ENCODE peak calls at places on chromosomes 5 and 9, in four cellular contexts. W is activated T-cell treated with anti-CD3 and anti-CD28 coated beads, Interleukin-2, amount 50 U/mL, for 48 hours; B is cardiac muscle cell; P is fibroblast of mammary gland. V is an unnamed sample.

GRCh38 chr5:164345173-164345572 is 839.8 kb downstream of the MAT2B start:
- DNase-seq in W (no peak), P (peak; percentile 49), B (peak; percentile 64), V (no peak)

GRCh38 chr5:157778121-157778805 is 34.8 kb downstream of the LSM11 start:
- DNase-seq in W (no peak), B (peak; percentile 57), P (peak; percentile 76), V (no peak)

GRCh38 chr9:2043243-2043642 is 28.1 kb downstream of the SMARCA2 start:
- DNase-seq in B (no peak), W (no peak), P (no peak), V (no peak)

GRCh38 chr9:110206388-110206787 is 1.6 kb downstream of the C9orf152 start:
- DNase-seq in B (no peak), P (no peak), W (no peak), V (no peak)

GRCh38 chr9:111937781-111938426 is 41.3 kb downstream of the UGCG start:
- DNase-seq in B (peak; percentile 79), P (peak; percentile 81), W (peak; percentile 77), V (no peak)

GRCh38 chr9:35164711-35165110 is 2.9 kb downstream of the UNC13B start:
- DNase-seq in B (peak; percentile 65), P (peak; percentile 34), W (no peak), V (no peak)

GRCh38 chr5:6365142-6365976 is 13.0 kb downstream of the MED10 start:
- DNase-seq in W (no peak), B (peak; percentile 4), P (peak; percentile 77), V (no peak)

GRCh38 chr9:89177021-89177400 is 1.6 kb downstream of the SHC3 start:
- DNase-seq in W (no peak), P (peak; percentile 47), B (peak; percentile 70), V (no peak)

GRCh38 chr9:35816708-35817107 is 1.9 kb upstream of the HINT2 start:
- DNase-seq in P (no peak), B (no peak), W (no peak), V (no peak)

GRCh38 chr9:128201441-128202369 is 1.5 kb upstream of the DNM1 start:
- DNase-seq in P (peak; percentile 77), B (no peak), W (no peak), V (no peak)

GRCh38 chr5:179367491-179367890 is 22.2 kb upstream of the ADAMTS2 start:
- DNase-seq in P (no peak), B (no peak), W (no peak), V (no peak)

GRCh38 chr9:87286506-87286905 is 211.2 kb upstream of the DAPK1 start:
- DNase-seq in P (no peak), W (no peak), B (no peak), V (no peak)

GRCh38 chr9:124187311-124187710 is 70.4 kb upstream of the NEK6 start:
- DNase-seq in P (no peak), W (no peak), B (no peak), V (no peak)

GRCh38 chr5:34497031-34497808 is 158.9 kb upstream of the RAI14 start:
- DNase-seq in B (peak; percentile 41), W (no peak), P (peak; percentile 82), V (no peak)

GRCh38 chr9:113131689-113132151 is 19.1 kb upstream of the SLC31A2 start:
- DNase-seq in B (peak; percentile 47), P (peak; percentile 43), W (no peak), V (no peak)

GRCh38 chr9:37083654-37084053 is 36.7 kb upstream of the ZCCHC7 start:
- DNase-seq in B (no peak), P (no peak), W (no peak), V (no peak)

GRCh38 chr5:73448451-73449136 is at the start of gene FOXD1:
- DNase-seq in W (peak; percentile 75), B (peak; percentile 75), P (peak; percentile 82), V (no peak)

GRCh38 chr5:174571662-174572397 is 152.6 kb upstream of the MSX2 start:
- DNase-seq in P (peak; percentile 88), B (peak; percentile 96), W (no peak), V (no peak)

GRCh38 chr9:107216331-107216730 is 66.7 kb upstream of the RAD23B start:
- DNase-seq in W (no peak), B (no peak), P (no peak), V (no peak)

GRCh38 chr9:114294664-114295063 is 28.2 kb upstream of the ORM1 start:
- DNase-seq in P (no peak), B (no peak), W (no peak), V (no peak)

GRCh38 chr9:91062281-91062680 is 260.7 kb downstream of the SYK start:
- DNase-seq in W (peak; percentile 12), B (no peak), P (no peak), V (no peak)

GRCh38 chr5:83368317-83368716 is 103.2 kb upstream of the VCAN start:
- DNase-seq in W (no peak), P (peak; percentile 98), B (peak; percentile 55), V (no peak)

GRCh38 chr9:89154651-89155336 is 23.8 kb downstream of the SHC3 start:
- DNase-seq in W (peak; percentile 26), B (peak; percentile 83), P (peak; percentile 92), V (no peak)

GRCh38 chr5:125042243-125042887 is 295.9 kb upstream of the ZNF608 start:
- DNase-seq in B (peak; percentile 36), W (no peak), P (peak; percentile 41), V (no peak)

GRCh38 chr9:70046274-70047070 is 2.8 kb downstream of the MAMDC2 start:
- DNase-seq in B (no peak), P (no peak), W (no peak), V (no peak)

GRCh38 chr5:33576726-33577620 is 136.2 kb downstream of the TARS1 start:
- DNase-seq in P (no peak), B (no peak), W (no peak), V (no peak)

GRCh38 chr5:87347841-87348240 is 64.9 kb downstream of the CCNH start:
- DNase-seq in P (no peak), W (no peak), B (no peak), V (no peak)

GRCh38 chr5:127236254-127236653 is 54.3 kb upstream of the MEGF10 start:
- DNase-seq in B (no peak), W (no peak), P (no peak), V (no peak)

GRCh38 chr5:68251386-68251785 is 35.8 kb downstream of the PIK3R1 start:
- DNase-seq in P (peak; percentile 60), B (peak; percentile 49), W (peak; percentile 74), V (no peak)

GRCh38 chr9:3971391-3972082 is 328.3 kb downstream of the GLIS3 start:
- DNase-seq in W (no peak), B (no peak), P (no peak), V (no peak)

GRCh38 chr5:174446446-174446845 is 277.9 kb upstream of the MSX2 start:
- DNase-seq in P (no peak), W (no peak), B (no peak), V (no peak)

GRCh38 chr5:108146222-108146621 is 235.7 kb downstream of the FBXL17 start:
- DNase-seq in P (no peak), W (no peak), B (no peak), V (no peak)

V was measured in neuronal stem cell.